ENCODE peak calls at places on chromosome 4, in five cellular contexts. S is activated gamma-delta T cell treated with Interleukin-2 at 50 U/mL for 16 hours; V is activated CD4-positive, alpha-beta T cell treated with anti-CD3 and anti-CD28 coated beads, Interleukin-2, amount 50 U/mL, for 1 hour; F is anterior cingulate cortex; Z is activated T-cell treated with anti-CD3 and anti-CD28 coated beads for 1 hour. E is an unnamed sample.

GRCh38 chr4:123583043-123583442 is 186.4 kb downstream of the SPRY1 start:
- DNase-seq in V (no peak), S (no peak), F (no peak), Z (no peak), E (no peak)

GRCh38 chr4:144463236-144463635 is 182.7 kb upstream of the HHIP start:
- DNase-seq in S (no peak), F (no peak), Z (no peak), V (no peak), E (no peak)

GRCh38 chr4:183987529-183987946 is 82.4 kb downstream of the STOX2 start:
- DNase-seq in V (no peak), F (peak; percentile 19), S (no peak), Z (no peak), E (peak; percentile 86)

GRCh38 chr4:139438141-139438540 is 15.8 kb upstream of the RAB33B start:
- DNase-seq in Z (no peak), V (no peak), S (no peak), F (no peak), E (no peak)

GRCh38 chr4:147362868-147363440 is 117.9 kb upstream of the EDNRA start:
- DNase-seq in Z (no peak), F (no peak), S (no peak), V (no peak), E (no peak)

GRCh38 chr4:185304944-185305690 is 90.6 kb downstream of the LRP2BP start:
- DNase-seq in F (no peak), Z (no peak), V (peak; percentile 7), S (no peak), E (peak; percentile 40)

GRCh38 chr4:15149842-15150592 is 147.7 kb downstream of the CPEB2 start:
- DNase-seq in S (no peak), F (peak; percentile 27), V (no peak), Z (no peak), E (peak; percentile 95)

GRCh38 chr4:73609688-73610087 is 10.5 kb downstream of the RASSF6 start:
- DNase-seq in S (no peak), F (no peak), Z (no peak), V (no peak), E (no peak)

GRCh38 chr4:21678711-21679110 is 269.9 kb downstream of the KCNIP4 start:
- DNase-seq in S (no peak), F (no peak), Z (no peak), V (no peak), E (no peak)

GRCh38 chr4:96649536-96649935 is 809.6 kb downstream of the PDHA2 start:
- DNase-seq in F (no peak), S (no peak), Z (no peak), V (no peak), E (no peak)

GRCh38 chr4:98341309-98341708 is 80.1 kb downstream of the RAP1GDS1 start:
- DNase-seq in S (no peak), F (no peak), Z (no peak), V (no peak), E (no peak)

GRCh38 chr4:16785800-16786527 is 112.5 kb downstream of the LDB2 start:
- DNase-seq in V (no peak), F (no peak), Z (no peak), S (no peak), E (no peak)

GRCh38 chr4:10158355-10158942 is 41.9 kb upstream of the WDR1 start:
- DNase-seq in Z (no peak), F (no peak), S (no peak), V (no peak), E (peak; percentile 19)

GRCh38 chr4:7654550-7655266 is 220.0 kb upstream of the PSAPL1 start:
- DNase-seq in V (no peak), F (no peak), S (no peak), Z (no peak), E (no peak)

GRCh38 chr4:184882276-184882675 is 56.5 kb upstream of the ACSL1 start:
- DNase-seq in F (no peak), S (no peak), Z (no peak), V (no peak), E (no peak)

GRCh38 chr4:37699874-37700481 is 13.8 kb upstream of the RELL1 start:
- DNase-seq in V (no peak), F (no peak), Z (no peak), S (no peak), E (no peak)

GRCh38 chr4:1512081-1512737 is 106.0 kb upstream of the NKX1-1 start:
- DNase-seq in F (no peak), V (no peak), S (no peak), Z (no peak), E (no peak)

GRCh38 chr4:102477657-102478056 is 23.5 kb upstream of the NFKB1 start:
- DNase-seq in Z (no peak), S (no peak), F (no peak), V (no peak), E (no peak)

GRCh38 chr4:110622841-110623709 is at the start of gene PITX2:
- DNase-seq in Z (no peak), F (no peak), S (no peak), V (peak; percentile 11), E (no peak)

GRCh38 chr4:169225058-169225751 is 45.6 kb downstream of the SH3RF1 start:
- DNase-seq in Z (no peak), F (no peak), V (no peak), S (no peak), E (no peak)

GRCh38 chr4:89136525-89136924 is 25.2 kb downstream of the TIGD2 start:
- DNase-seq in V (no peak), Z (no peak), S (no peak), F (no peak), E (no peak)

GRCh38 chr4:126338572-126338971 is 1023.8 kb downstream of the FAT4 start:
- DNase-seq in V (no peak), Z (no peak), F (no peak), S (no peak), E (no peak)

GRCh38 chr4:26032142-26032541 is 118.1 kb downstream of the SMIM20 start:
- DNase-seq in Z (no peak), V (no peak), S (no peak), F (no peak), E (no peak)

GRCh38 chr4:8287606-8288280 is 18.2 kb downstream of the HTRA3 start:
- DNase-seq in S (no peak), Z (no peak), F (no peak), V (no peak), E (no peak)

GRCh38 chr4:1398686-1399507 is 7.3 kb downstream of the NKX1-1 start:
- DNase-seq in S (peak; percentile 1), V (no peak), Z (no peak), F (no peak), E (no peak)

GRCh38 chr4:152605641-152606304 is 69.9 kb upstream of the FBXW7 start:
- DNase-seq in Z (no peak), F (no peak), S (no peak), V (no peak), E (no peak)

E was measured in globus pallidus.